ENCODE peak calls at places on chromosome 6, in six cellular contexts. P, C, U, O, E and N are unnamed samples.

GRCh38 chr6:99850841-99851240 is 143.2 kb downstream of the MCHR2 start:
- DNase-seq in U (no peak), C (no peak), O (no peak), P (no peak), E (no peak), N (no peak)

GRCh38 chr6:111361648-111362047 is 121.4 kb downstream of the REV3L start:
- DNase-seq in P (peak; percentile 27), O (peak; percentile 57), U (peak; percentile 15), E (peak; percentile 43), C (no peak), N (no peak)

GRCh38 chr6:165872811-165873210 is 209.8 kb upstream of the PDE10A start:
- DNase-seq in P (no peak), C (no peak), E (no peak), O (no peak), U (no peak), N (no peak)

GRCh38 chr6:137949686-137950390 is 82.8 kb downstream of the TNFAIP3 start:
- DNase-seq in E (no peak), C (no peak), P (no peak), O (no peak), U (no peak), N (no peak)

GRCh38 chr6:41045664-41046063 is 3.4 kb downstream of the TSPO2 start:
- DNase-seq in U (no peak), C (no peak), P (no peak), E (no peak), O (no peak), N (no peak)

GRCh38 chr6:29959492-29959891 is 17.2 kb downstream of the HLA-A start:
- DNase-seq in C (no peak), O (no peak), P (no peak), E (no peak), U (no peak), N (no peak)

GRCh38 chr6:149847943-149848267 is 16.3 kb downstream of the LRP11 start:
- DNase-seq in C (no peak), E (no peak), O (no peak), U (no peak), P (no peak), N (no peak)

GRCh38 chr6:163324928-163325784 is 89.4 kb upstream of the QKI start:
- DNase-seq in U (no peak), P (peak; percentile 53), O (no peak), C (no peak), E (peak; percentile 8), N (no peak)

GRCh38 chr6:137878810-137879285 is 11.8 kb downstream of the TNFAIP3 start:
- DNase-seq in E (no peak), U (no peak), C (no peak), O (peak; percentile 76), P (no peak), N (no peak)

GRCh38 chr6:121932071-121933009 is 467.1 kb upstream of the HSF2 start:
- DNase-seq in C (peak; percentile 49), E (peak; percentile 95), U (peak; percentile 82), P (peak; percentile 99), O (peak; percentile 26), N (peak; percentile 92)

GRCh38 chr6:113683968-113684367 is 173.2 kb upstream of the MARCKS start:
- DNase-seq in U (no peak), O (no peak), C (no peak), P (no peak), E (no peak), N (no peak)

GRCh38 chr6:72524011-72524645 is 97.7 kb upstream of the KCNQ5 start:
- DNase-seq in C (no peak), U (no peak), P (no peak), E (no peak), O (no peak), N (no peak)

GRCh38 chr6:34810936-34811632 is 19.2 kb downstream of the BLTP3A start:
- DNase-seq in P (no peak), C (no peak), E (peak; percentile 38), U (no peak), O (no peak), N (no peak)

GRCh38 chr6:111803804-111804203 is 69.4 kb downstream of the FYN start:
- DNase-seq in E (peak; percentile 90), C (no peak), U (peak; percentile 55), P (no peak), O (no peak), N (no peak)

GRCh38 chr6:15061908-15062307 is 184.0 kb upstream of the JARID2 start:
- DNase-seq in U (no peak), O (no peak), C (no peak), P (no peak), E (no peak), N (no peak)

GRCh38 chr6:140256213-140256612 is 881.8 kb upstream of the CITED2 start:
- DNase-seq in U (no peak), E (peak; percentile 3), P (no peak), O (no peak), C (no peak), N (no peak)

GRCh38 chr6:8415913-8416312 is 19.4 kb downstream of the SLC35B3 start:
- DNase-seq in O (no peak), U (no peak), P (no peak), C (no peak), E (no peak), N (no peak)

GRCh38 chr6:110731898-110732297 is 83.4 kb downstream of the CDK19 start:
- DNase-seq in U (no peak), O (no peak), C (no peak), E (no peak), P (no peak), N (no peak)

GRCh38 chr6:43953794-43954310 is 173.4 kb downstream of the MRPL14 start:
- DNase-seq in U (no peak), E (no peak), P (peak; percentile 22), C (no peak), O (peak; percentile 33), N (no peak)
- TF ChIP-seq CTCF in U (peak; percentile 38), E (peak; percentile 46), P (peak; percentile 39), C (no peak), O (no peak), N (peak; percentile 44)

DNA sequence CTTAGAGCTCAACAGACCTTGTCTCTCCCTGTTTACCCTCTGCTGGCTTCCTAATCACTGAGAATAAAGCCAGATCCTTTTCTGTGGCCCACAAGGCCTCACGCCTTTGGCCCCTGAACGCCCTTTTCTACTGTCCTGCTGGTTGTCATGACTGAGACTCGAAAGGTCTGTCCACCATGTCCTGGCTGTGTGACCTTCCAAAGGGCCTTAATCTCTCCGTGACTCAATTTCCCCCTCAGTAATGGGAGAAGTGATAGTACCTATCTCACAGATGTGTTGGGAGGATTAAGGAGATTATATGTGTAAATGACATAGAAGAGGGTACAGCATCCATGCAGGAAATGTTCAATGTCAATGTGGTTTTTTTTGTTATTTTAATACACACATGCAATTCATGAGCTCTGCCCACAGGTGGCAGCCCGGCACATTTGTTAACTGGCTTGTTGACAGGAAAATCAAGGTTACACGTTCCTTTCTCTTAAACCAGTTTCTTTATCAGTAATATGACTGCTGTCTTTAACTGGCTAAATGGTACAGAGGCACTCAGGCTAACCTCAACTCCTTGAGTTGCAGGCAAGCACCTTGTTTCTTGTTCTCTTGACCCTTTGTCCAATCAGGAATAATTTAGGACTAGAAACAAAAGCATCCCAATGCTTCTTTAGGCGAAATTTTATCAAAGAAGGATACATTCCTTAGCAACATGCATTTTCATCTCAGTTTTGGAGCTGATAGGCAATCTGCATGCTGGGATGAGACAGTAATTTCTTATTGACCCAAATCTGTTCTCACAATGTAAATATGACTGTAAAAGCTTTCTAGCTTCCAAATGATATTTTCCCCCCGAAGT is 16.6 kb downstream of the SLC22A1 start:
- DNase-seq in E (peak; percentile 72), P (peak; percentile 57), C (no peak), O (peak; percentile 61), U (peak; percentile 27), N (peak; percentile 28)
- TF ChIP-seq CTCF in E (peak; percentile 76), P (peak; percentile 76), C (peak; percentile 53), O (peak; percentile 85), U (peak; percentile 76), N (peak; percentile 76)

GRCh38 chr6:154370545-154370944 is 13.9 kb upstream of the IPCEF1 start:
- DNase-seq in U (no peak), C (no peak), O (peak; percentile 10), E (peak; percentile 58), P (peak; percentile 49), N (peak; percentile 19)
- TF ChIP-seq CTCF in U (peak; percentile 53), C (no peak), O (no peak), E (peak; percentile 56), P (peak; percentile 61), N (peak; percentile 52)

DNA sequence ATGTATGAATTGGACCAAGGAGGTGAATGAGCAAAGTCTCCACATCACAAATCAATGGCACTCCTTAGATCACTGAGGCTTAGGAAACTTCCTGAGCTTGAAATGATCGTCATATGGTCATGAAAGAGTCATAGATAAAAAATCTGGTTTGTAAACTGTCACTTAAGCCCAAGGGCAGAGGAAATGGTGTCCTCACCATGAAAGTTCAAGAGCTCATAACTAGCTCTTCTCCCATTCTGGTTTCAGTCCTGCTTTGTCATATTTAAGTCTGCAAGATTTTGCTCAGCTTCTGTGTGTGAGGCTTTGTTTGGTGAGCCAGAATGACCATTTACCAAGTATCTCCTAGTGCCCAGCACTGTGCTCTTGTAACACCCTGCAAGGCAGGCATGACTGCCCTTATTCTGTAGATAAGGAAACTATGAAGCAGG is 60.5 kb downstream of the GJA10 start:
- DNase-seq in U (no peak), E (peak; percentile 17), P (no peak), O (no peak), C (no peak), N (no peak)
- TF ChIP-seq CTCF in U (no peak), E (no peak), P (no peak), O (no peak), C (no peak), N (no peak)

DNA sequence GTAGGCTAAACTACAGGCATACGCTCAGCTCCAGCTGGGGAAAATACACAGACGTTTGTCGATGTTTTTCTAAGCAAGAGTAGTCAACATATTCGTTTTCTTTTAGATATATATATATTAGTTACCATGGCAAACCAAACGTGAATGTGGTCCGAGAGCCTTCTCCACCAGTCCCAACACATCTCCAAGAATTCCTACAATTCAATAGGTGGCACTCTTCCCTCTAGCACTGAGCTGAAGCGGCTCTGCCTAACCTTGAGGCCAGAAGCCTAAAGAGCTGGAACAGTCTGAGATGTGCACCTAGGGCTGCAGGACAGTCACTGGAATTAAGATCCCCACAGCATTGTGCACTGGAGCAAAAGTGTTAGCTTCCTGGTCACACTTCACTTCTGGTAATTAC is 70.3 kb upstream of the BEND3 start:
- DNase-seq in C (no peak), O (peak; percentile 11), U (no peak), P (no peak), E (peak; percentile 11), N (no peak)
- TF ChIP-seq CTCF in C (peak; percentile 10), O (no peak), U (peak; percentile 28), P (no peak), E (no peak), N (peak; percentile 23)

DNA sequence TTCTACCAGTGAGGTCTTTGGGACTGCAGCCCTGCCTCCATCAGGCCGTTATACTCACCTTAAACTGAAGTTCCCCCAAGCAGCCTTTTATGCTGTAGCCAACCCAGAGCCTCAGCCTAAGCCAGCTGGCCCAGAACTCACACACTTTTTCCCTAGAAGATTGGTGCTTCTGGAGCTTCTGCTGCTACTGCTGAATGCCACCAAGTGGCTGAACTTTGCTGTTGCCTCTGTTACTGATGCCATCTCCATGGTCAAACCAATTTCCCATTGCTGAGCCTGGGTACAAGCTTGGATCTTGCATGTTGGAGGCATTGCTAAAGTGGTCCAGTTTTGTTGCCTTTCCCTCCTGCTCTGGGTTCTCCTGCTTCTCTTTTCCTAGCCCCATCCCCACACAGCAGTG is 15.0 kb upstream of the TBX18 start:
- DNase-seq in P (no peak), E (no peak), O (no peak), U (no peak), C (no peak), N (no peak)
- TF ChIP-seq CTCF in P (peak; percentile 33), E (no peak), O (peak; percentile 15), U (peak; percentile 25), C (no peak), N (peak; percentile 10)